ENCODE peak calls at places on chromosomes 7 and 10, in seven cellular contexts. One of them, this sample, is unnamed.
A peak's percentile ranks its signal among the peaks of the same experiment; 100 is the strongest.

GRCh38 chr7:116185450-116185849 is 24.9 kb upstream of the TES start:
- DNase-seq in left ventricle myocardium superior: no peak
- DNase-seq in PC-9: no peak
- DNase-seq in LNCaP clone FGC: no peak
- DNase-seq in heart left ventricle: no peak
- DNase-seq in esophagus squamous epithelium: no peak
- DNase-seq in fibroblast of villous mesenchyme: no peak
- DNase-seq in this sample: no peak

GRCh38 chr10:89153086-89153485 is 54.0 kb downstream of the CH25H start:
- DNase-seq in fibroblast of villous mesenchyme: no peak
- DNase-seq in LNCaP clone FGC: no peak
- DNase-seq in esophagus squamous epithelium: no peak
- DNase-seq in left ventricle myocardium superior: no peak
- DNase-seq in heart left ventricle: no peak
- DNase-seq in PC-9: no peak
- DNase-seq in this sample: no peak

GRCh38 chr7:39154815-39155214 is 177.1 kb downstream of the POU6F2 start:
- DNase-seq in fibroblast of villous mesenchyme: no peak
- DNase-seq in left ventricle myocardium superior: no peak
- DNase-seq in PC-9: no peak
- DNase-seq in heart left ventricle: no peak
- DNase-seq in LNCaP clone FGC: no peak
- DNase-seq in esophagus squamous epithelium: no peak
- DNase-seq in this sample: no peak

GRCh38 chr7:135001390-135002165 is 15.3 kb downstream of the AGBL3 start:
- DNase-seq in left ventricle myocardium superior: no peak
- DNase-seq in esophagus squamous epithelium: no peak
- DNase-seq in LNCaP clone FGC: no peak
- DNase-seq in PC-9: no peak
- DNase-seq in fibroblast of villous mesenchyme: peak; percentile 39
- DNase-seq in heart left ventricle: no peak
- DNase-seq in this sample: no peak

GRCh38 chr10:51386248-51386885 is 312.1 kb downstream of the PRKG1 start:
- DNase-seq in LNCaP clone FGC: no peak
- DNase-seq in fibroblast of villous mesenchyme: no peak
- DNase-seq in heart left ventricle: no peak
- DNase-seq in left ventricle myocardium superior: no peak
- DNase-seq in PC-9: no peak
- DNase-seq in esophagus squamous epithelium: no peak
- DNase-seq in this sample: no peak

GRCh38 chr7:131540491-131541162 is 15.8 kb downstream of the PODXL start:
- DNase-seq in LNCaP clone FGC: peak; percentile 31
- DNase-seq in fibroblast of villous mesenchyme: peak; percentile 89
- DNase-seq in left ventricle myocardium superior: peak; percentile 48
- DNase-seq in PC-9: no peak
- DNase-seq in esophagus squamous epithelium: no peak
- DNase-seq in heart left ventricle: no peak
- DNase-seq in this sample: peak; percentile 62

GRCh38 chr7:133703547-133703946 is 423.6 kb upstream of the LRGUK start:
- DNase-seq in LNCaP clone FGC: no peak
- DNase-seq in left ventricle myocardium superior: no peak
- DNase-seq in heart left ventricle: no peak
- DNase-seq in fibroblast of villous mesenchyme: peak; percentile 85
- DNase-seq in PC-9: no peak
- DNase-seq in esophagus squamous epithelium: no peak
- DNase-seq in this sample: no peak

GRCh38 chr10:47047577-47048532 is 136.6 kb downstream of the PTPN20 start:
- DNase-seq in left ventricle myocardium superior: peak; percentile 88
- DNase-seq in esophagus squamous epithelium: peak; percentile 11
- DNase-seq in fibroblast of villous mesenchyme: peak; percentile 71
- DNase-seq in heart left ventricle: peak; percentile 75
- DNase-seq in PC-9: no peak
- DNase-seq in LNCaP clone FGC: peak; percentile 25
- DNase-seq in this sample: peak; percentile 93

GRCh38 chr10:1293636-1294440 is 237.7 kb downstream of the WDR37 start:
- DNase-seq in PC-9: no peak
- DNase-seq in heart left ventricle: peak; percentile 2
- DNase-seq in LNCaP clone FGC: no peak
- DNase-seq in fibroblast of villous mesenchyme: peak; percentile 1
- DNase-seq in esophagus squamous epithelium: no peak
- DNase-seq in left ventricle myocardium superior: no peak
- DNase-seq in this sample: no peak

GRCh38 chr7:138657854-138658386 is 43.2 kb downstream of the SVOPL start:
- DNase-seq in esophagus squamous epithelium: no peak
- DNase-seq in PC-9: peak; percentile 88
- DNase-seq in left ventricle myocardium superior: no peak
- DNase-seq in fibroblast of villous mesenchyme: no peak
- DNase-seq in LNCaP clone FGC: no peak
- DNase-seq in heart left ventricle: no peak
- DNase-seq in this sample: no peak

GRCh38 chr7:40299097-40299496 is 164.3 kb downstream of the SUGCT start:
- DNase-seq in left ventricle myocardium superior: no peak
- DNase-seq in LNCaP clone FGC: no peak
- DNase-seq in heart left ventricle: no peak
- DNase-seq in PC-9: no peak
- DNase-seq in fibroblast of villous mesenchyme: peak; percentile 91
- DNase-seq in esophagus squamous epithelium: no peak
- DNase-seq in this sample: no peak

GRCh38 chr7:140317999-140318398 is 80.3 kb downstream of the SLC37A3 start:
- DNase-seq in LNCaP clone FGC: no peak
- DNase-seq in left ventricle myocardium superior: no peak
- DNase-seq in fibroblast of villous mesenchyme: no peak
- DNase-seq in PC-9: no peak
- DNase-seq in esophagus squamous epithelium: no peak
- DNase-seq in heart left ventricle: no peak
- DNase-seq in this sample: no peak

GRCh38 chr7:76509931-76510877 is at the start of gene UPK3B:
- DNase-seq in esophagus squamous epithelium: no peak
- DNase-seq in fibroblast of villous mesenchyme: no peak
- DNase-seq in LNCaP clone FGC: no peak
- DNase-seq in left ventricle myocardium superior: no peak
- DNase-seq in heart left ventricle: no peak
- DNase-seq in PC-9: peak; percentile 85
- DNase-seq in this sample: peak; percentile 78

GRCh38 chr10:68550747-68551411 is 9.3 kb upstream of the TET1 start:
- DNase-seq in PC-9: no peak
- DNase-seq in fibroblast of villous mesenchyme: peak; percentile 87
- DNase-seq in esophagus squamous epithelium: no peak
- DNase-seq in left ventricle myocardium superior: no peak
- DNase-seq in heart left ventricle: peak; percentile 43
- DNase-seq in LNCaP clone FGC: peak; percentile 46
- DNase-seq in this sample: no peak

GRCh38 chr7:130356121-130356759 is 11.6 kb downstream of the CPA5 start:
- DNase-seq in esophagus squamous epithelium: no peak
- DNase-seq in heart left ventricle: peak; percentile 60
- DNase-seq in PC-9: peak; percentile 99
- DNase-seq in fibroblast of villous mesenchyme: peak; percentile 98
- DNase-seq in LNCaP clone FGC: no peak
- DNase-seq in left ventricle myocardium superior: no peak
- DNase-seq in this sample: no peak

GRCh38 chr7:4248295-4248694 is 433.8 kb upstream of the FOXK1 start:
- DNase-seq in esophagus squamous epithelium: no peak
- DNase-seq in PC-9: no peak
- DNase-seq in heart left ventricle: no peak
- DNase-seq in left ventricle myocardium superior: no peak
- DNase-seq in fibroblast of villous mesenchyme: no peak
- DNase-seq in LNCaP clone FGC: no peak
- DNase-seq in this sample: no peak

GRCh38 chr10:25682203-25682950 is 251.7 kb upstream of the MYO3A start:
- DNase-seq in fibroblast of villous mesenchyme: peak; percentile 63
- DNase-seq in heart left ventricle: peak; percentile 25
- DNase-seq in esophagus squamous epithelium: no peak
- DNase-seq in PC-9: no peak
- DNase-seq in LNCaP clone FGC: peak; percentile 40
- DNase-seq in left ventricle myocardium superior: peak; percentile 39
- DNase-seq in this sample: no peak

GRCh38 chr7:650339-651031 is 76.0 kb upstream of the DNAAF5 start:
- DNase-seq in heart left ventricle: peak; percentile 80
- DNase-seq in LNCaP clone FGC: no peak
- DNase-seq in fibroblast of villous mesenchyme: no peak
- DNase-seq in left ventricle myocardium superior: peak; percentile 88
- DNase-seq in PC-9: no peak
- DNase-seq in esophagus squamous epithelium: no peak
- DNase-seq in this sample: no peak

GRCh38 chr7:125363873-125364272 is 434.2 kb upstream of the POT1 start:
- DNase-seq in PC-9: no peak
- DNase-seq in fibroblast of villous mesenchyme: no peak
- DNase-seq in left ventricle myocardium superior: no peak
- DNase-seq in heart left ventricle: no peak
- DNase-seq in esophagus squamous epithelium: no peak
- DNase-seq in LNCaP clone FGC: no peak
- DNase-seq in this sample: no peak

GRCh38 chr10:71770255-71770654 is 3.1 kb downstream of the VSIR start:
- DNase-seq in LNCaP clone FGC: no peak
- DNase-seq in heart left ventricle: no peak
- DNase-seq in PC-9: peak; percentile 77
- DNase-seq in left ventricle myocardium superior: peak; percentile 34
- DNase-seq in esophagus squamous epithelium: no peak
- DNase-seq in fibroblast of villous mesenchyme: peak; percentile 71
- DNase-seq in this sample: no peak

GRCh38 chr10:113202011-113202410 is 252.0 kb downstream of the TCF7L2 start:
- DNase-seq in PC-9: no peak
- DNase-seq in LNCaP clone FGC: no peak
- DNase-seq in fibroblast of villous mesenchyme: no peak
- DNase-seq in esophagus squamous epithelium: no peak
- DNase-seq in heart left ventricle: no peak
- DNase-seq in left ventricle myocardium superior: no peak
- DNase-seq in this sample: no peak

GRCh38 chr10:129580010-129580409 is 113.0 kb downstream of the MGMT start:
- DNase-seq in PC-9: no peak
- DNase-seq in LNCaP clone FGC: no peak
- DNase-seq in esophagus squamous epithelium: no peak
- DNase-seq in heart left ventricle: no peak
- DNase-seq in fibroblast of villous mesenchyme: no peak
- DNase-seq in left ventricle myocardium superior: no peak
- DNase-seq in this sample: no peak

GRCh38 chr10:454860-455259 is 234.6 kb downstream of the DIP2C start:
- DNase-seq in heart left ventricle: no peak
- DNase-seq in esophagus squamous epithelium: no peak
- DNase-seq in fibroblast of villous mesenchyme: peak; percentile 83
- DNase-seq in LNCaP clone FGC: peak; percentile 79
- DNase-seq in PC-9: peak; percentile 53
- DNase-seq in left ventricle myocardium superior: peak; percentile 53
- DNase-seq in this sample: no peak

GRCh38 chr7:134016223-134016941 is 110.8 kb upstream of the LRGUK start:
- DNase-seq in esophagus squamous epithelium: no peak
- DNase-seq in fibroblast of villous mesenchyme: peak; percentile 24
- DNase-seq in PC-9: no peak
- DNase-seq in left ventricle myocardium superior: peak; percentile 31
- DNase-seq in heart left ventricle: peak; percentile 29
- DNase-seq in LNCaP clone FGC: peak; percentile 43
- DNase-seq in this sample: no peak

GRCh38 chr7:9097565-9098060 is 664.2 kb downstream of the NXPH1 start:
- DNase-seq in PC-9: no peak
- DNase-seq in left ventricle myocardium superior: no peak
- DNase-seq in fibroblast of villous mesenchyme: no peak
- DNase-seq in esophagus squamous epithelium: no peak
- DNase-seq in heart left ventricle: no peak
- DNase-seq in LNCaP clone FGC: no peak
- DNase-seq in this sample: no peak

This sample was measured in spleen.